ENCODE peak calls at places on chromosome 3, in six cellular contexts. E, H, Y, K, O and M are unnamed samples. For H3K4me1, the result is how much of the 10 kb centered on the place peaks cover.

GRCh38 chr3:41274944-41275668 is 75.8 kb downstream of the CTNNB1 start:
- DNase-seq in Y (peak), O (peak), E (no peak), H (no peak), K (peak), M (no peak)

GRCh38 chr3:25532763-25533162 is 104.7 kb downstream of the RARB start:
- DNase-seq in O (no peak), K (no peak), H (peak), Y (peak), E (no peak), M (peak)

GRCh38 chr3:117322866-117323265 is 613.3 kb downstream of the TUSC7 start:
- DNase-seq in K (peak), E (peak), H (no peak), O (no peak), Y (peak), M (no peak)

GRCh38 chr3:148366743-148367410 is 330.8 kb upstream of the AGTR1 start:
- DNase-seq in K (peak), H (no peak), O (no peak), E (no peak), Y (peak), M (no peak)

GRCh38 chr3:105691633-105692032 is 177.2 kb downstream of the CBLB start:
- DNase-seq in Y (no peak), H (no peak), K (no peak), O (no peak), E (no peak), M (no peak)

GRCh38 chr3:175383366-175383765 is 524.2 kb downstream of the NAALADL2 start:
- DNase-seq in E (no peak), O (no peak), K (no peak), Y (peak), H (no peak), M (no peak)

GRCh38 chr3:134384963-134385362 is 10.7 kb upstream of the AMOTL2 start:
- DNase-seq in E (no peak), O (no peak), K (no peak), H (peak), Y (no peak), M (no peak)

GRCh38 chr3:124200336-124200901 is 208.5 kb upstream of the ROPN1 start:
- DNase-seq in H (peak), K (no peak), O (no peak), Y (peak), E (no peak), M (no peak)

GRCh38 chr3:139774570-139775302 is 97.0 kb upstream of the NMNAT3 start:
- DNase-seq in H (peak), E (peak), K (peak), O (peak), Y (no peak), M (peak)

GRCh38 chr3:187678869-187679268 is 8.7 kb upstream of the SST start:
- DNase-seq in E (peak), O (peak), H (peak), Y (peak), K (peak), M (peak)

GRCh38 chr3:16211176-16211904 is 36.9 kb downstream of the GALNT15 start:
- DNase-seq in E (no peak), O (no peak), Y (peak), K (peak), H (no peak), M (no peak)

GRCh38 chr3:187967097-187967496 is 186.9 kb upstream of the LPP start:
- DNase-seq in O (no peak), K (no peak), H (no peak), Y (no peak), E (no peak), M (no peak)

GRCh38 chr3:12706504-12707253 is 42.8 kb upstream of the RAF1 start:
- DNase-seq in H (peak), K (peak), O (peak), Y (peak), E (peak), M (peak)

GRCh38 chr3:188034989-188035388 is 119.0 kb upstream of the LPP start:
- DNase-seq in E (no peak), H (no peak), O (no peak), Y (no peak), K (no peak), M (no peak)

GRCh38 chr3:166860217-166860616 is 519.9 kb downstream of the ZBBX start:
- DNase-seq in E (no peak), Y (no peak), H (no peak), K (no peak), O (no peak), M (no peak)

GRCh38 chr3:122409392-122409791 is 6.5 kb downstream of the WDR5B start:
- DNase-seq in O (no peak), E (no peak), K (no peak), H (no peak), Y (no peak), M (no peak)

GRCh38 chr3:128617557-128618397 is 32.8 kb downstream of the RPN1 start:
- DNase-seq in O (peak), H (peak), Y (peak), E (peak), K (peak), M (peak)

GRCh38 chr3:146189519-146190173 is 28.7 kb upstream of the PLOD2 start:
- DNase-seq in H (peak), Y (peak), K (peak), O (peak), E (peak), M (peak)

GRCh38 chr3:71721721-71722157 is 3.5 kb downstream of the EIF4E3 start:
- DNase-seq in K (no peak), E (no peak), H (no peak), Y (no peak), O (no peak), M (no peak)

GRCh38 chr3:25957026-25957425 is 167.1 kb downstream of the OXSM start:
- DNase-seq in Y (no peak), K (no peak), O (peak), E (no peak), H (no peak), M (no peak)

GRCh38 chr3:182092662-182093262 is 381.0 kb downstream of the SOX2 start:
- DNase-seq in K (peak), H (no peak), O (no peak), Y (no peak), E (no peak), M (peak)

GRCh38 chr3:127409421-127410136 is 121.7 kb upstream of the PRR20G start:
- DNase-seq in K (no peak), E (no peak), H (peak), O (no peak), Y (no peak), M (no peak)

GRCh38 chr3:153338487-153338886 is 176.5 kb downstream of the RAP2B start:
- DNase-seq in E (no peak), Y (peak), K (peak), O (no peak), H (no peak), M (no peak)

GRCh38 chr3:101898062-101898461 is 48.7 kb downstream of the NFKBIZ start:
- DNase-seq in E (no peak), Y (no peak), H (no peak), K (no peak), O (no peak), M (no peak)

DNA sequence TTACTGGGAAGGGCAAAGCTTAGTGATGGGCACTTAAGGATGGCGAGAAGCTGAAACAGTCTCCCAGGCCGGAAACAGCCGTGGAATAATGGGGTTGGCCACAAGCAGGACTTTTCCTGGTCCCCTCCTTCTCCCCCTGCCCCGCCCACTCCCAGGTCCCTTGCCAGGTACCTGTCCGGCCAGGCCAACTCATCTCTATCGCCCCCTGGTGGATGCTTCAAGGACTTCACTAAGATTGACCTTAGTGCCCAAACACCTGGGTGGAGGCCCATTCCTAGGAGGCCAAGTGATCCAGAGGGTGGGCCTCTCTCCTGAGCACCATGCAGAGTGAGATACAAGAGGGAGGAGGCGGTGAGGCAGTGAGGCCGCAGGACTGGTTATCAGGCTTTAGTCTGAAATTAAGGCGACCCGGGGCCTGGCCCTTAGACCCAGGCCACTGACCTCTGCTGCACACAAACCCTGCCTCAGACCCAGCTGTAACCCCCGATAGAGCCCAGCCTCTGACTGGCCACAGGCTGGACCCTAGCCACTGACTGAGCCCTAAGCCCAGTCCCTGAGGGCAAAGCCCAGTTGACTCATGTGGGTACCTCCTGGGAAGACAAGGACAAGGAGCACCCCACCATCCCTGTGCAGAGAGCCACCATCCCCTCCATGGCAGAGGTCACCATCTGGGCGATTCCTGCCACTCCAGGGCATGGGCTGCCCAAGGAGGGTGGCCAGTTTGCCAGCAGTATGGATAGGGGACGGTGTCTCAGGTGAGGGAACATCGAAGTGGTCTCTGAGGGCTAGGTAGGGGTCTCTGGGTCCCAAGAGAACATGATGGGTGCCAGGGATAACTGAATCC is 37.6 kb downstream of the VIPR1 start:
- DNase-seq in Y (no peak), O (peak), E (peak), H (peak), K (peak), M (peak)
- H2AK5ac ChIP-seq in Y (no peak), O (no peak), E (peak), H (no peak), K (no peak), M (no peak)

DNA sequence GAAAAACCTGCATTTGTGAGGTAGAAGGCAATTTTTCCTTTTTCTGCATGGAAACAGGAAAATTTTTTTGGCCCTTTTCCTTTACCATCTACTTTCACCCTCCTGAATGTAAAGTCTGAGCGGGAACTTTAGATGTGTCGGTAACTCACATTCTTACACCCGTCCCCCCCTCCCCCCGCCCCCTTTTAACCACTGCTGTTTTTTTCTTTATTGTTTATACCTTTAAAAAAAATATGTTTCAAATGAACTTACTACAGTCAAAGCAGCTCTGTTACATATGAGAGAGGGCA is 487 bp upstream of the HES1 start:
- DNase-seq in E (no peak), O (no peak), H (no peak), Y (no peak), K (no peak), M (no peak)
- H3K4me1 ChIP-seq in E (half or more), O (under half), H (under half), Y (under half), K (under half), M (under half)

DNA sequence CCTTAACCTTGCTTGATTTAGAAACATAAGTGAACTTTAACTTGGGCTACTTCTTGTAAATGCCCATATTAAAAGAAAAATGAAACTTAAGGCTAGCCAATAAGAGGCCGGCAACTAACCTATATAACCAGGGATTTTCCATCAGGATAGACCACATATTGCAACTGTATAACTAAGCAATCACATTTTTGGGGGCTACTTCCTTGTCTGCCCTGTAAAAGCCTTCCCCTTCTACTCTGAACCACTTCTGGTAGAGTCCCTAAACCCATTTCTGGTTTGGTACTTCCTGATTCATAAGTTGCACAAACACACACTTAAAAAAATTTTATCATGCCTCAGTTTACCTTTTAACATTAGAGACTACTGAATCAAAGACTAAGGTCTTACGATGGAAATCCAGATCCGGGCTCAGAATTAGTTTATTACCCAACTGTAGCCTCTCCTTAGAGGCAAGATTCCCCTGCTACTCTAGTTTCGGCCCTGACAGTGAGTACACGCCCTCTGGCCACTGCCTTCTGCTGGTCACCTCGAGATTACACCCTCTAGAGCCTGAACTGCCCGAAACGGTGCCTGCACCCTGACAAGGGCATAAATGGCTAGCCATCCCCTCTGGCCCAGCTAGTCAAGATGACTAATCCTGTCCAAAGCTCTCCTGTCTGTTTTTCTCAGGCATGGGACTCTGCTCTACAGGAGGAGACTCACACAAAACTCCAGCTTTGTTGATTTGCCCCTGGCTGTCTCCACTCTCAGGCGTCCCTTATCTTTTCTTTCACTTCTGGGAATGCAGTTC is 150.7 kb upstream of the UBE2E2 start:
- DNase-seq in H (peak), O (peak), K (no peak), Y (no peak), E (no peak), M (peak)
- H4K91ac ChIP-seq in H (no peak), O (no peak), K (no peak), Y (no peak), E (no peak), M (no peak)

GRCh38 chr3:190122198-190122771 is 1.6 kb upstream of the P3H2 start:
- DNase-seq in K (peak), H (no peak), E (no peak), Y (peak), O (no peak), M (no peak)
- H2AK5ac ChIP-seq in K (peak), H (no peak), E (no peak), Y (peak), O (no peak), M (no peak)

GRCh38 chr3:37901721-37902120 is 40.0 kb downstream of the CTDSPL start:
- DNase-seq in Y (no peak), K (no peak), O (peak), H (no peak), E (no peak), M (no peak)
- H3K4me1 ChIP-seq in Y (under half), K (under half), O (under half), H (under half), E (under half), M (under half)

GRCh38 chr3:195817578-195818135 is 5.9 kb upstream of the MUC4 start:
- DNase-seq in E (no peak), K (no peak), H (no peak), Y (no peak), O (no peak), M (peak)
- H4K91ac ChIP-seq in E (no peak), K (no peak), H (no peak), Y (no peak), O (no peak), M (no peak)

GRCh38 chr3:157101470-157101869 is 58.5 kb downstream of the CCNL1 start:
- DNase-seq in H (no peak), K (no peak), O (no peak), Y (no peak), E (no peak), M (no peak)

GRCh38 chr3:157102098-157102497 is 57.8 kb downstream of the CCNL1 start:
- DNase-seq in E (no peak), Y (no peak), H (no peak), K (no peak), O (no peak), M (no peak)

GRCh38 chr3:157103860-157104259 is 56.1 kb downstream of the CCNL1 start:
- DNase-seq in K (no peak), Y (no peak), E (no peak), O (no peak), H (no peak), M (no peak)

GRCh38 chr3:157104521-157104920 is 55.4 kb downstream of the CCNL1 start:
- DNase-seq in K (peak), O (no peak), H (no peak), E (no peak), Y (peak), M (no peak)

GRCh38 chr3:157103280-157103679 is 56.7 kb downstream of the CCNL1 start:
- DNase-seq in H (no peak), K (no peak), E (no peak), Y (no peak), O (no peak), M (no peak)
- H2AK5ac ChIP-seq in H (no peak), K (no peak), E (no peak), Y (no peak), O (no peak), M (no peak)

GRCh38 chr3:30619318-30619717 is 12.9 kb downstream of the TGFBR2 start:
- DNase-seq in H (no peak), E (no peak), Y (no peak), K (no peak), O (no peak), M (no peak)

GRCh38 chr3:30618508-30618907 is 12.1 kb downstream of the TGFBR2 start:
- DNase-seq in Y (no peak), H (no peak), O (no peak), K (no peak), E (no peak), M (no peak)

GRCh38 chr3:30620402-30621360 is 14.3 kb downstream of the TGFBR2 start:
- DNase-seq in H (no peak), O (no peak), E (no peak), Y (no peak), K (peak), M (no peak)

GRCh38 chr3:30623375-30623774 is 17.0 kb downstream of the TGFBR2 start:
- DNase-seq in E (no peak), H (no peak), Y (peak), O (no peak), K (no peak), M (no peak)

DNA sequence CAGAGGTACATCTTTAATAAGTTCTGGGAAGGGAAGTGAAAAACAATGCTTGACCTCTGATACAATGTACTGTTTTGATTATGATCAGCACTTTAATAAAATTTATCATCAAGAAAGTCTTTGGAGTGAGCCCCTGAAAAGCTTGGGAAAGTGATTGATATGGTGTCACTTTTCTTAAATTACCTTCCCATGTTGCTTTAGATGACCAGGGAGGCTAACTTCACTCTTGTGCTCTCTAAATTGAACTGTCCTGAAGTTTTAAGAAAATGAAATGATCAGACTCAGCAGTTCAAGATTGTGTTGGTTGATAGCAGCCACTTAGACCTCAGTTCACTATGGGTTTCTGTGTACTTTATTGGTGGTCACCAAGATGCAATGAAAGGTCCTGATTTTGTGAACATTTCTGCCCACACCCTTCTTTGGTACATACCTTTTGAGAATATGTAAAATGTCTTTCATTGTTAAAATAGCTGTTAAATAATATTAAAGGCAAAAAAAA is 15.7 kb downstream of the TGFBR2 start:
- DNase-seq in E (no peak), O (no peak), K (no peak), Y (no peak), H (no peak), M (no peak)
- H3K4me1 ChIP-seq in E (under half), O (under half), K (under half), Y (under half), H (under half), M (under half)